ENCODE peak calls at places on chromosomes 3 and 15, in six cellular contexts. Y is suprapubic skin, E is body of pancreas, A is HFF-Myc, S is endothelial cell of umbilical vein, X is MM.1S. K is an unnamed sample.

GRCh38 chr3:47612178-47612577 is 33.5 kb upstream of the CSPG5 start:
- DNase-seq in Y (no peak), X (no peak), A (peak), S (peak), E (no peak), K (peak)

GRCh38 chr15:56537881-56538280 is 72.9 kb upstream of the MNS1 start:
- DNase-seq in E (peak), S (no peak), X (peak), A (no peak), Y (no peak), K (no peak)

GRCh38 chr3:157460253-157460652 is 23.6 kb downstream of the PTX3 start:
- DNase-seq in A (no peak), Y (no peak), S (peak), E (no peak), X (no peak), K (peak)

GRCh38 chr3:123660900-123661299 is 76.0 kb upstream of the HACD2 start:
- DNase-seq in A (peak), E (peak), S (peak), X (no peak), Y (peak), K (peak)

GRCh38 chr15:89649013-89649625 is 6.1 kb downstream of the KIF7 start:
- DNase-seq in S (no peak), A (no peak), X (no peak), E (no peak), Y (peak), K (no peak)

GRCh38 chr15:36177590-36178281 is 401.7 kb upstream of the CDIN1 start:
- DNase-seq in A (peak), E (no peak), S (no peak), X (no peak), Y (no peak), K (no peak)

GRCh38 chr15:25736451-25736850 is 126.7 kb downstream of the ATP10A start:
- DNase-seq in Y (no peak), X (no peak), S (no peak), A (no peak), E (no peak), K (no peak)

GRCh38 chr3:33377489-33377888 is 62.7 kb downstream of the UBP1 start:
- DNase-seq in S (no peak), A (no peak), Y (no peak), X (no peak), E (no peak), K (no peak)

GRCh38 chr3:22495826-22496225 is 707.3 kb upstream of the UBE2E2 start:
- DNase-seq in E (no peak), Y (no peak), X (no peak), A (no peak), S (no peak), K (no peak)

GRCh38 chr15:38084289-38084688 is 149.8 kb downstream of the TMCO5A start:
- DNase-seq in S (peak), E (no peak), X (peak), Y (no peak), A (no peak), K (no peak)

GRCh38 chr3:195249057-195249770 is 21.7 kb downstream of the XXYLT1 start:
- DNase-seq in X (no peak), A (no peak), S (no peak), E (no peak), Y (no peak), K (no peak)

GRCh38 chr3:46367811-46368210 is 2.9 kb upstream of the CCR5 start:
- DNase-seq in E (no peak), S (no peak), X (no peak), A (no peak), Y (no peak), K (no peak)

GRCh38 chr3:188082040-188082439 is 71.9 kb upstream of the LPP start:
- DNase-seq in S (no peak), E (no peak), X (no peak), Y (no peak), A (no peak), K (no peak)

GRCh38 chr3:69541823-69542264 is 156.0 kb upstream of the FRMD4B start:
- DNase-seq in X (no peak), S (no peak), Y (peak), E (no peak), A (no peak), K (no peak)

GRCh38 chr3:25540187-25540765 is 112.2 kb downstream of the RARB start:
- DNase-seq in E (no peak), Y (no peak), X (no peak), A (no peak), S (no peak), K (peak)

GRCh38 chr3:159624616-159625015 is 364.0 kb upstream of the IL12A start:
- DNase-seq in Y (no peak), A (no peak), S (no peak), E (no peak), X (no peak), K (no peak)

GRCh38 chr3:64417816-64418215 is 192.6 kb upstream of the PRICKLE2 start:
- DNase-seq in Y (no peak), A (no peak), E (no peak), S (no peak), X (no peak), K (peak)

GRCh38 chr3:177596248-177596821 is 399.1 kb upstream of the TBL1XR1 start:
- DNase-seq in X (no peak), A (no peak), Y (no peak), E (no peak), S (peak), K (no peak)

GRCh38 chr3:177597325-177598109 is 400.2 kb upstream of the TBL1XR1 start:
- DNase-seq in S (peak), E (no peak), A (peak), X (peak), Y (peak), K (no peak)

GRCh38 chr3:177599331-177599730 is 402.0 kb upstream of the TBL1XR1 start:
- DNase-seq in S (no peak), X (no peak), E (no peak), Y (no peak), A (no peak), K (no peak)

GRCh38 chr3:177596822-177597271 is 399.6 kb upstream of the TBL1XR1 start:
- DNase-seq in A (no peak), E (no peak), Y (no peak), X (no peak), S (no peak), K (no peak)

DNA sequence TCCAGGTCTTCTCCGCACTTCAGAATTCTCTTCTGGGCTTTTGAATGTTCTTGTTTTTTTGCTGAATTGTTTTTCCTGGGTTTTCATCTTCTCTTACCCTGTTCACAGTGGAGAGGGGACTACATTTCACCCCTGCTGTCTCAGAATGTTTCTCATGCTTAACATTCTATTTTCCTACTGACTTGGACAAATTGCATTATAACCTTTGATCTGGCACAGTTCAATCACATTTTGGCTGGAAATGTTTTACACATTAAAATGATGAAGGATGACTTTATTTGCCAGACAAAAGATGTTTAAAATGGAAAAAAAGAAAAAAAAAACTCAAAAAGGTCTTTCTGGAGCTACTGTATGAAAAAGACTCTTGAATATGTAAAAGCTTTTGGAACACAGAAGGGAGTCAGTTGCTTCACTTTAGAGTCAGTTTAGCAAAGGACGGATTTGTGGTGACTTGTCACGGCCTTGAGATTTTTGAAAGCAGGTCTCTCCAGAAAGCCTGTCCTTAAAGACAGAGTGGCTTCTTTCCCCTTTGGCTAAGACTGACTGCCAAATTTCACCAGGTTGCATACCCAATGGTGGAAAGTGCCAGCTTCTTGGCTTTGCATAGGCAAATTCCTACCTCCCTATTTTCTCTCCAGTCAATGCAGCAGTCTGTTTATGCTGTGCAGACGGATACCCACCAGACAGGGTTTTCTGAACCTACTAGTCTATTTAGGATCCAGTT is 401.0 kb upstream of the TBL1XR1 start:
- DNase-seq in X (no peak), Y (no peak), A (no peak), E (no peak), S (no peak), K (no peak)
- H3K4me3 ChIP-seq in X (no peak), Y (peak), A (no peak), E (no peak), S (no peak), K (no peak)

GRCh38 chr3:169268286-169268776 is 395.2 kb downstream of the MECOM start:
- DNase-seq in X (no peak), Y (no peak), E (no peak), S (peak), A (no peak), K (no peak)
- TF ChIP-seq CTCF in X (no peak), Y (no peak), E (no peak), S (no peak), A (no peak), K (no peak)

GRCh38 chr3:172042136-172042535 is 2.8 kb downstream of the FNDC3B start:
- DNase-seq in X (no peak), E (no peak), A (no peak), Y (no peak), S (peak), K (no peak)
- H3K4me3 ChIP-seq in X (peak), E (peak), A (peak), Y (peak), S (peak), K (peak)

GRCh38 chr15:51281368-51281967 is 56.9 kb downstream of the CYP19A1 start:
- DNase-seq in E (peak), X (peak), Y (no peak), S (peak), A (no peak), K (peak)

GRCh38 chr15:51284871-51285270 is 53.5 kb downstream of the CYP19A1 start:
- DNase-seq in S (no peak), A (no peak), E (no peak), X (no peak), Y (no peak), K (no peak)

GRCh38 chr15:51280838-51281237 is 57.6 kb downstream of the CYP19A1 start:
- DNase-seq in S (no peak), A (no peak), X (no peak), E (no peak), Y (no peak), K (no peak)

GRCh38 chr15:51286816-51287215 is 51.6 kb downstream of the CYP19A1 start:
- DNase-seq in S (no peak), Y (no peak), E (no peak), A (no peak), X (peak), K (no peak)

DNA sequence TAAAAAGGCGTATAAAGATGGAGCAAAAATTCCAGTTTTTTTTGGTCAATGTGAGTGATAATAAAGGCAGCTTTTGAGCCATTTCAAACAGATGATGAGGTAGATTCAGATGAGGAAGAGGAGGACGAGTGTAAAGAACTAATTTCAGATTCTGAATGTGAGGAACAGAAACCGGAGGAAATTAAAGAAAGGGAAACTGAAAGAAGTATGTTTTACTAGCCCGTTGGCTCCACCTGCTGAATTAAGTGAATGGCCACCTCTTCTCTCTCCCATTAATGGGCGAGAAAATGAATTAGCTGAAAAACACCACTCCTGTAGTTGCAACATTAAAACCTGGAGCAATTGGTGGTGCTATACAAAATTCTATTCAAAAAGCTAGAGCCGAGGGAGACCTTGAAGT is 55.4 kb downstream of the CYP19A1 start:
- DNase-seq in Y (no peak), A (no peak), S (no peak), X (peak), E (no peak), K (no peak)
- TF ChIP-seq CTCF in Y (no peak), A (no peak), S (no peak), X (peak), E (no peak), K (no peak)

GRCh38 chr15:59994855-59995557 is 9.1 kb upstream of the FOXB1 start:
- DNase-seq in E (no peak), A (no peak), Y (no peak), S (no peak), X (no peak), K (no peak)

GRCh38 chr15:59997070-59997701 is 6.9 kb upstream of the FOXB1 start:
- DNase-seq in S (no peak), X (peak), A (no peak), E (peak), Y (no peak), K (no peak)

GRCh38 chr15:59995568-59996349 is 8.4 kb upstream of the FOXB1 start:
- DNase-seq in X (no peak), E (no peak), S (no peak), Y (no peak), A (no peak), K (no peak)

GRCh38 chr15:59998256-59999063 is 5.7 kb upstream of the FOXB1 start:
- DNase-seq in A (no peak), X (no peak), Y (no peak), E (no peak), S (no peak), K (no peak)

DNA sequence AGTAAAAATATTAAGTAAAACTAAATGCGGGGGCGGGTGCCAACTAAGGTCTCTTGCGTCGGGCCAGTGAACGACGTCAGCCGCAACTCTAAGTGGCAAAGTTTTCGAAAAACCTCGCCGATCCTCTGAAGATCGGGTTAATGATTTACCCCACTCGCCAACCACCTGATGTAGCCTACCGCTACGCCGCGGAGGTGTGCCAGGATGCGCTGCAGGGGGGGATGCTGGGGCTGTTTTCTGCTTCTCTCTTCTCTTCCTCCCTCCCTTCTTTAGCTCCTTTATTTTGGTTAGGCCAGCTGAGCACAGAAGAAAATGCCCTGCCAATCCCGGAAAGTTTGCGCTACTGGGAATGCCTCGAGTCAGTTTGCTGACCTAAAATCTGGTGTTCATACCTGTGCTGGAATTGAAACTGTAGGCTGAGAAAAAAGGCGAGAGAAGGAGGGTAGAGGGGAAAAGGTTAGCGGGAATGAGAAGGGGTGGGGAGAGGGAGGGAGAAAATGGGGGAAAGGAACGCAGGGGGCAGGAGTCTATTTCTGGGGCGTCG is 7.5 kb upstream of the FOXB1 start:
- DNase-seq in S (no peak), Y (no peak), E (no peak), A (no peak), X (peak), K (no peak)
- H3K4me3 ChIP-seq in S (no peak), Y (no peak), E (no peak), A (no peak), X (peak), K (no peak)

GRCh38 chr3:12818273-12818672 is 21.8 kb downstream of the CAND2 start:
- DNase-seq in X (no peak), A (no peak), E (no peak), Y (no peak), S (no peak), K (no peak)
- TF ChIP-seq CTCF in X (no peak), A (no peak), E (no peak), Y (no peak), S (no peak), K (no peak)